ENCODE peak calls at places on chromosomes 2 and 18, in nine cellular contexts. E is GM12891, L is HCT116, Q is H1, C is GM23338, I is stomach, P is breast epithelium, G is Panc1, D is HepG2. R is an unnamed sample.

GRCh38 chr2:51597086-51597485 is 565.2 kb upstream of the NRXN1 start:
- DNase-seq in E (no peak), D (no peak), I (no peak), P (no peak), C (peak), L (no peak), G (no peak), Q (no peak), R (no peak)

GRCh38 chr2:109527846-109528705 is 85.7 kb downstream of the SEPTIN10 start:
- DNase-seq in D (peak), P (no peak), Q (no peak), G (no peak), L (no peak), C (no peak), E (no peak), I (no peak), R (no peak)

GRCh38 chr18:43805646-43806194 is 528.4 kb upstream of the SYT4 start:
- DNase-seq in D (no peak), G (no peak), L (no peak), I (no peak), Q (no peak), C (no peak), P (no peak), E (no peak), R (no peak)

GRCh38 chr18:79856119-79857080 is 58.7 kb downstream of the KCNG2 start:
- DNase-seq in D (no peak), L (no peak), I (no peak), C (peak), G (no peak), Q (peak), E (peak), P (peak), R (no peak)

GRCh38 chr2:79294994-79295393 is 135.4 kb upstream of the REG3A start:
- DNase-seq in P (no peak), E (no peak), C (no peak), I (no peak), L (no peak), Q (no peak), D (no peak), G (no peak), R (no peak)

GRCh38 chr2:168457177-168457905 is 1.3 kb downstream of the CERS6 start:
- DNase-seq in C (no peak), I (no peak), L (no peak), D (no peak), E (no peak), P (no peak), G (no peak), Q (no peak), R (no peak)

GRCh38 chr2:70121627-70122372 is 34.5 kb downstream of the PCBP1 start:
- DNase-seq in C (no peak), D (peak), P (no peak), Q (no peak), L (no peak), I (no peak), E (no peak), G (no peak), R (no peak)

GRCh38 chr2:224175010-224175409 is 135.9 kb upstream of the SERPINE2 start:
- DNase-seq in Q (no peak), D (no peak), G (no peak), E (no peak), L (no peak), C (no peak), I (no peak), P (no peak), R (no peak)

GRCh38 chr2:71687412-71687811 is 234.1 kb downstream of the DYSF start:
- DNase-seq in D (no peak), E (no peak), G (no peak), Q (no peak), I (no peak), C (no peak), P (no peak), L (no peak), R (no peak)

GRCh38 chr18:70418551-70419311 is 129.9 kb downstream of the SOCS6 start:
- DNase-seq in D (no peak), G (no peak), L (no peak), E (peak), Q (no peak), I (no peak), C (no peak), P (no peak), R (no peak)

GRCh38 chr18:23151414-23152099 is 16.3 kb downstream of the CABLES1 start:
- DNase-seq in Q (no peak), P (no peak), E (no peak), L (no peak), G (no peak), I (no peak), D (no peak), C (no peak), R (no peak)

GRCh38 chr18:14944838-14945237 is 196.9 kb downstream of the ANKRD30B start:
- DNase-seq in D (no peak), I (no peak), G (no peak), C (no peak), P (no peak), E (no peak), Q (no peak), L (no peak), R (no peak)

GRCh38 chr2:72925328-72925943 is 8.1 kb downstream of the EMX1 start:
- DNase-seq in G (no peak), I (peak), Q (peak), P (no peak), E (peak), L (no peak), C (peak), D (no peak), R (no peak)

GRCh38 chr18:8501044-8501443 is 108.2 kb upstream of the RAB12 start:
- DNase-seq in I (no peak), C (no peak), L (no peak), Q (no peak), D (no peak), P (no peak), G (no peak), E (no peak), R (no peak)

GRCh38 chr2:120779781-120780283 is 44.2 kb downstream of the GLI2 start:
- DNase-seq in D (no peak), P (no peak), I (no peak), E (no peak), C (peak), G (no peak), Q (no peak), L (no peak), R (no peak)

GRCh38 chr2:100180503-100180902 is 38.1 kb upstream of the AFF3 start:
- DNase-seq in E (no peak), D (no peak), P (no peak), G (no peak), L (no peak), C (no peak), Q (no peak), I (no peak), R (no peak)

GRCh38 chr2:159925975-159926374 is 128.0 kb upstream of the CD302 start:
- DNase-seq in D (no peak), C (no peak), I (no peak), G (no peak), P (no peak), L (no peak), Q (no peak), E (no peak), R (no peak)

GRCh38 chr2:1598800-1599199 is 145.5 kb downstream of the PXDN start:
- DNase-seq in L (no peak), Q (no peak), C (no peak), G (no peak), D (no peak), P (no peak), E (no peak), I (no peak), R (no peak)

GRCh38 chr2:71833855-71834554 is 313.7 kb downstream of the CYP26B1 start:
- DNase-seq in Q (no peak), P (no peak), C (no peak), E (no peak), L (no peak), I (no peak), D (no peak), G (no peak), R (no peak)

GRCh38 chr2:178072383-178073301 is at the start of gene PDE11A:
- DNase-seq in L (peak), P (peak), E (no peak), I (peak), Q (peak), G (no peak), D (peak), C (peak), R (no peak)

GRCh38 chr2:10817413-10817812 is 4.8 kb upstream of the PDIA6 start:
- DNase-seq in E (no peak), I (no peak), G (no peak), Q (peak), C (peak), P (no peak), D (peak), L (peak), R (no peak)

GRCh38 chr2:200138386-200139184 is 167.9 kb upstream of the SPATS2L start:
- DNase-seq in G (no peak), D (no peak), P (no peak), Q (no peak), L (no peak), E (no peak), C (no peak), I (no peak), R (no peak)

GRCh38 chr2:9879455-9880194 is 36.4 kb downstream of the TAF1B start:
- DNase-seq in C (no peak), L (no peak), G (no peak), I (no peak), Q (no peak), D (no peak), P (no peak), E (no peak), R (no peak)

GRCh38 chr18:63708650-63709049 is 5.9 kb downstream of the SERPINB11 start:
- DNase-seq in G (no peak), L (no peak), Q (no peak), P (no peak), E (no peak), I (no peak), C (no peak), D (no peak), R (no peak)

GRCh38 chr2:174959787-174960186 is 45.4 kb downstream of the CHN1 start:
- DNase-seq in C (no peak), D (no peak), G (no peak), P (no peak), Q (no peak), I (no peak), E (no peak), L (no peak), R (no peak)

GRCh38 chr2:190407246-190407661 is 901 bp upstream of the MFSD6 start:
- DNase-seq in C (peak), P (no peak), D (no peak), E (no peak), Q (no peak), L (no peak), I (no peak), G (no peak), R (no peak)

GRCh38 chr2:128736689-128737545 is 418.2 kb upstream of the HS6ST1 start:
- DNase-seq in E (peak), L (peak), D (peak), Q (peak), I (peak), C (peak), P (peak), G (peak), R (no peak)

GRCh38 chr18:24930974-24931373 is 421.0 kb downstream of the ZNF521 start:
- DNase-seq in L (no peak), G (no peak), P (no peak), Q (no peak), C (peak), D (peak), I (peak), E (no peak), R (no peak)

GRCh38 chr2:45009928-45010705 is 865 bp upstream of the SIX2 start:
- DNase-seq in D (no peak), I (peak), P (peak), Q (peak), L (no peak), C (peak), E (no peak), G (no peak), R (no peak)

GRCh38 chr18:63336366-63337099 is 17.0 kb upstream of the BCL2 start:
- DNase-seq in G (no peak), L (peak), P (no peak), I (no peak), Q (no peak), E (no peak), C (no peak), D (peak), R (no peak)

GRCh38 chr2:85504434-85505261 is 34.3 kb upstream of the MAT2A start:
- DNase-seq in L (peak), D (no peak), I (peak), E (no peak), G (peak), Q (no peak), P (peak), C (no peak), R (no peak)

GRCh38 chr2:85505551-85506238 is 33.3 kb upstream of the MAT2A start:
- DNase-seq in I (no peak), Q (no peak), C (no peak), L (no peak), G (no peak), E (no peak), D (no peak), P (no peak), R (no peak)

GRCh38 chr2:85503168-85503610 is 35.8 kb upstream of the MAT2A start:
- DNase-seq in Q (no peak), I (peak), D (peak), G (no peak), E (no peak), C (no peak), L (no peak), P (no peak), R (no peak)

GRCh38 chr2:85502720-85503119 is 36.2 kb upstream of the MAT2A start:
- DNase-seq in C (no peak), I (no peak), L (no peak), D (no peak), E (no peak), Q (no peak), G (no peak), P (no peak), R (no peak)

GRCh38 chr2:85503611-85504433 is 35.1 kb upstream of the MAT2A start:
- DNase-seq in P (no peak), D (no peak), I (no peak), L (no peak), Q (no peak), E (no peak), C (no peak), G (no peak), R (no peak)
- TF ChIP-seq POLR2AphosphoS5 in P (no peak), D (no peak), I (no peak), L (no peak), Q (no peak), E (no peak), C (no peak), G (no peak), R (no peak)

GRCh38 chr2:172160839-172161238 is 58.1 kb upstream of the DLX2 start:
- DNase-seq in L (no peak), Q (no peak), I (no peak), E (no peak), P (no peak), C (no peak), D (no peak), G (no peak), R (no peak)
- TF ChIP-seq POLR2AphosphoS5 in L (no peak), Q (no peak), I (no peak), E (no peak), P (no peak), C (no peak), D (no peak), G (no peak), R (no peak)

GRCh38 chr2:63843791-63844190 is 2.1 kb downstream of the UGP2 start:
- DNase-seq in D (no peak), P (no peak), C (no peak), G (no peak), Q (no peak), I (no peak), L (no peak), E (no peak), R (no peak)

GRCh38 chr2:63849381-63850203 is 7.9 kb downstream of the UGP2 start:
- DNase-seq in E (no peak), P (no peak), L (no peak), C (peak), I (no peak), G (no peak), D (no peak), Q (no peak), R (no peak)

GRCh38 chr2:63844616-63845015 is 2.9 kb downstream of the UGP2 start:
- DNase-seq in L (no peak), I (no peak), D (no peak), C (no peak), E (no peak), G (no peak), P (no peak), Q (no peak), R (no peak)

GRCh38 chr2:63845866-63846265 is 4.2 kb downstream of the UGP2 start:
- DNase-seq in C (peak), L (no peak), D (no peak), P (no peak), I (no peak), G (no peak), Q (no peak), E (no peak), R (no peak)

GRCh38 chr2:63846487-63846886 is 4.8 kb downstream of the UGP2 start:
- DNase-seq in G (no peak), L (no peak), Q (no peak), D (no peak), P (no peak), I (no peak), E (no peak), C (no peak), R (peak)
- TF ChIP-seq POLR2AphosphoS5 in G (no peak), L (no peak), Q (no peak), D (no peak), P (no peak), I (no peak), E (no peak), C (no peak), R (no peak)

GRCh38 chr2:83186050-83186790 is 1272.9 kb downstream of the SUCLG1 start:
- DNase-seq in I (no peak), P (no peak), Q (no peak), G (no peak), C (no peak), L (no peak), D (no peak), E (no peak), R (no peak)
- TF ChIP-seq POLR2AphosphoS5 in I (no peak), P (no peak), Q (no peak), G (no peak), C (no peak), L (no peak), D (no peak), E (no peak), R (no peak)

GRCh38 chr2:217711236-217711635 is 291.6 kb downstream of the TNS1 start:
- DNase-seq in Q (no peak), C (no peak), G (no peak), D (no peak), P (no peak), E (no peak), L (no peak), I (no peak), R (no peak)

GRCh38 chr2:217714268-217714643 is 288.5 kb downstream of the TNS1 start:
- DNase-seq in Q (no peak), L (no peak), E (no peak), I (no peak), G (no peak), P (peak), D (peak), C (no peak), R (no peak)

GRCh38 chr2:217712431-217712830 is 290.4 kb downstream of the TNS1 start:
- DNase-seq in L (no peak), I (no peak), E (no peak), P (no peak), D (no peak), Q (no peak), G (no peak), C (no peak), R (no peak)

GRCh38 chr2:217715484-217715883 is 287.3 kb downstream of the TNS1 start:
- DNase-seq in G (no peak), I (no peak), P (no peak), D (no peak), C (no peak), E (no peak), L (no peak), Q (no peak), R (no peak)

GRCh38 chr2:217713395-217714267 is 289.2 kb downstream of the TNS1 start:
- DNase-seq in I (peak), P (peak), Q (peak), D (peak), L (peak), G (peak), C (peak), E (peak), R (no peak)
- TF ChIP-seq POLR2AphosphoS5 in I (peak), P (no peak), Q (no peak), D (no peak), L (no peak), G (no peak), C (no peak), E (no peak), R (no peak)